ENCODE peak calls at places on chromosomes 4 and X, in five cellular contexts. Y is HCT116, W is cardiac muscle cell, R is suprapubic skin, L is left lung. V is an unnamed sample.

GRCh38 chr4:142548491-142548890 is 297.6 kb downstream of the INPP4B start:
- DNase-seq in L (no peak), W (no peak), Y (no peak), R (no peak), V (no peak)

GRCh38 chr4:108555701-108556100 is 64.7 kb upstream of the RPL34 start:
- DNase-seq in L (no peak), R (no peak), W (no peak), Y (no peak), V (no peak)

GRCh38 chr4:123848615-123849014 is 452.0 kb downstream of the SPRY1 start:
- DNase-seq in R (no peak), L (no peak), W (peak), Y (no peak), V (no peak)

GRCh38 chr4:68430337-68430736 is 16.9 kb upstream of the TMPRSS11E start:
- DNase-seq in W (no peak), L (no peak), R (no peak), Y (no peak), V (no peak)

GRCh38 chrX:1246816-1247215 is 21.8 kb upstream of the CSF2RA start:
- DNase-seq in L (peak), Y (peak), W (peak), R (peak), V (peak)

GRCh38 chr4:8101796-8102355 is 56.7 kb downstream of the ABLIM2 start:
- DNase-seq in R (no peak), W (no peak), L (no peak), Y (no peak), V (no peak)

GRCh38 chrX:26914232-26914631 is 548.9 kb downstream of the PPP4R3C start:
- DNase-seq in R (no peak), W (no peak), Y (no peak), L (no peak), V (no peak)

GRCh38 chr4:43709443-43709842 is 739.2 kb downstream of the KCTD8 start:
- DNase-seq in W (no peak), Y (no peak), L (no peak), R (no peak), V (no peak)

GRCh38 chr4:8370106-8370787 is 70.3 kb downstream of the ACOX3 start:
- DNase-seq in L (no peak), R (no peak), Y (no peak), W (no peak), V (no peak)

GRCh38 chr4:183987529-183987946 is 82.4 kb downstream of the STOX2 start:
- DNase-seq in Y (peak), L (peak), W (peak), R (peak), V (peak)

GRCh38 chr4:1326751-1327525 is 20.1 kb upstream of the UVSSA start:
- DNase-seq in R (no peak), W (no peak), L (no peak), Y (no peak), V (no peak)

GRCh38 chr4:115437739-115438138 is 324.3 kb upstream of the NDST4 start:
- DNase-seq in R (no peak), W (no peak), L (no peak), Y (no peak), V (no peak)

GRCh38 chr4:69697536-69697935 is 44.5 kb upstream of the UGT2A1 start:
- DNase-seq in Y (no peak), W (no peak), R (no peak), L (no peak), V (no peak)
- H3K27ac ChIP-seq in Y (no peak), W (no peak), R (no peak), L (no peak), V (no peak)

DNA sequence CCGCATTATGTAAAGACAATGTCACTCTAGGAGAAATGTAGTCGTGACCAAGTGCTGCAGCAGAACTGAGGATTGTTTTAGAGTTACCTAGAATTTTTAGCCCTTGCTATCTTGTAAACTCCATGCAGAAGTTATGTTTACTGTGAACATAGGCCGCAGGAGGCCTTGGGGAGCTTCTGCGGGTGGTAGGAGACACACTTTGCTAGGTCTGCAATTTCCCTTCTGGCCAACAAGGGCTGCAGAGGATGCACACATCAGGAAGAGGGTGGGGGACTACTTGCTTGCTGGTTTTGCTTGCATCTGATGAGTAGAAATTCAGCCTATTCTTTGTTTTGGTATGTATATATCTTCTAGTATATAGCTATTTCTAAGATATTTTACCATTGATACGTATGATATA is 23.1 kb downstream of the BANK1 start:
- DNase-seq in L (no peak), R (no peak), W (no peak), Y (no peak), V (no peak)
- H3K27ac ChIP-seq in L (no peak), R (no peak), W (no peak), Y (no peak), V (no peak)

GRCh38 chr4:152098365-152099060 is 337.7 kb upstream of the GATB start:
- DNase-seq in Y (no peak), W (no peak), L (no peak), R (no peak), V (no peak)

GRCh38 chr4:152100378-152101201 is 339.8 kb upstream of the GATB start:
- DNase-seq in W (no peak), Y (peak), L (no peak), R (no peak), V (no peak)

GRCh38 chr4:152099061-152099425 is 338.2 kb upstream of the GATB start:
- DNase-seq in R (no peak), Y (no peak), W (no peak), L (no peak), V (no peak)

GRCh38 chr4:152101546-152102183 is 340.9 kb upstream of the GATB start:
- DNase-seq in R (no peak), L (no peak), W (no peak), Y (no peak), V (no peak)

DNA sequence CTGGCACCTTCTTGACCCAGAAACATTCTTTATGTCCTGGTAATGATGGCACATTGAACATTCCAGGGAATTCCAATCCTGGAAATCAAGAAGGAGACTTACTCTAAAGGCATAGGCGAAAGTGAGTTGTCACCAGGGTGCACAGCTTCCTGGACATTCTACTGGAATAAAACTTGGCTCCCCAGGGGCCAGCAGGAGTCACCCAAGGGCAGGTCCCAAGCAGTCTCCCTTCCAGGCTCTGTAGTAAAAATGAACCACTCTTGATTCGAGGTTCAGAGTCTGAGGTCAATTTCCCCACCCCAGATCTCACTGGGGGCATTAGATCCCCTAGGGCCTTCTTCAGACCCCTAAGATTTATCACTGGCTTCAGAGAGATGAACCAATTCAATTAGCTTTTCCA is 338.7 kb upstream of the GATB start:
- DNase-seq in L (no peak), R (no peak), W (no peak), Y (no peak), V (no peak)
- H3K27ac ChIP-seq in L (no peak), R (no peak), W (no peak), Y (no peak), V (no peak)

DNA sequence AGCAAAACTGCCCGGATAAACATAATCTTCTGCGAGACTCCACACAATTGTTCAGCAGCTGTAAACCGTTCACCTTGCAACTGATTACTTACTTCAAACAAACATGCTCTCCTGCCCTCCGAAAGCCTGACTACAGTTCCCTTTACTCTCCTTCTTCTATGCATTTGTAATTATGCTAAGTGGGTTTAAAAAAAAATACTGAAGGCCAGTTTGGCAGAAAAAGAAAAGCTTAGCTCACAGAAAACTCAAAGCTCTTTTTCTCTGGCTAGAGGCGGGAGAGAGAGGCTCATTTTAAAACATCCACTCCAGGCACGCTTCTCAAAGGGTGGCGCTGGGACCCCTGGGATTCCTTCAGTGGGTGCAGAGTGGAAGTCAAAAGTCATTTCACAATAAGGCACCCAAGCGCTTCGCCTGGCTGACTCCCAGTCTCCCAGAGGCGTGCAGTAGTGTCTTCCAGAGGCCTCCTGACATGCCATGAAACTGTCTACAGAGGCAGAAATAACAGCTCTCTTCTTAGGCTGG is 1.9 kb downstream of the DHRSX start:
- DNase-seq in W (peak), Y (no peak), L (peak), R (no peak), V (no peak)
- H3K27ac ChIP-seq in W (peak), Y (no peak), L (peak), R (peak), V (peak)

GRCh38 chrX:68694429-68695205 is 47.2 kb downstream of the STARD8 start:
- DNase-seq in W (no peak), Y (no peak), L (no peak), R (no peak), V (no peak)
- H3K27ac ChIP-seq in W (no peak), Y (no peak), L (peak), R (peak), V (no peak)

DNA sequence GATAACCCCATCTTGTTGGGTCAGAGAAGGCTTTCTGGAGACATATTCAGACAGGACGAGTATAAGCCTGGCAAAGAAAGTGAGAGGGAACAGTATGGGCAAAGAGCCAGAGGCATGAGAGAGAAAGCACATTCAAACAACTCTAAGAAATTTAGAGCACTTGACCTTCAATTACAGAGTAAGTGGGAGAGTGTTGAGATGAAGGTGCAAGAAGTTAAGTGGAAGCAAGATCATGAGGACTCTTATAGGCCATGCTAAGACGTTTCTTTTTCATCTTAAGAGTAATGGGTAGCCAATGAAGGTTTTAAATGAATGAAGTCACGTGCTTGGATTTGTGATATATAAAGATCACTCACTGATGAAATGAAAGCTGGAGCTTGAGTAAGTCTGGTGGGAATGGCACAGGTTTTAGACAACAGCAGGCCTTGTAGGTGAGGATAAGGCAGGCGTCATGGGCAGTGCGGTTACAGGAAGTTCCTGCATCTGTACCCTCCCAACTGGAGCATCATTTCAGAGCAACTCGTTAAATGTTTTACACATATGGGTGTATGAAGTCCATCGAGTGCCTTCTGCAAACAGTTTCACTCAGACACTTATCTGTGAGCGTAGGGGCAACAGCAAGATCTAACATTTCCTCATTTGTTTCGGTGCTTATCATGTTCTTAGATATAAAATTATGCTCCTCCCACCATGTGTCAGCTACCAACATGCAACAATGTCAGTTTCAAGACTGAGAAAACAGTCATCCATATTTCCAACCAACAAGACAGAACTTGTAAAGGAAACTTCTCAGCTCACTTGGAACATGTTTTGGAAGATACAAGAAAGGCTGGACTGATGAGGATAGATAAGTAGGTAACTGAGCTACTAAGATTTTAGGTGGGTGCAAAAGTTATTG is 70.1 kb downstream of the ELOVL6 start:
- DNase-seq in Y (no peak), W (no peak), R (no peak), L (no peak), V (no peak)
- H3K27ac ChIP-seq in Y (no peak), W (no peak), R (peak), L (no peak), V (no peak)

DNA sequence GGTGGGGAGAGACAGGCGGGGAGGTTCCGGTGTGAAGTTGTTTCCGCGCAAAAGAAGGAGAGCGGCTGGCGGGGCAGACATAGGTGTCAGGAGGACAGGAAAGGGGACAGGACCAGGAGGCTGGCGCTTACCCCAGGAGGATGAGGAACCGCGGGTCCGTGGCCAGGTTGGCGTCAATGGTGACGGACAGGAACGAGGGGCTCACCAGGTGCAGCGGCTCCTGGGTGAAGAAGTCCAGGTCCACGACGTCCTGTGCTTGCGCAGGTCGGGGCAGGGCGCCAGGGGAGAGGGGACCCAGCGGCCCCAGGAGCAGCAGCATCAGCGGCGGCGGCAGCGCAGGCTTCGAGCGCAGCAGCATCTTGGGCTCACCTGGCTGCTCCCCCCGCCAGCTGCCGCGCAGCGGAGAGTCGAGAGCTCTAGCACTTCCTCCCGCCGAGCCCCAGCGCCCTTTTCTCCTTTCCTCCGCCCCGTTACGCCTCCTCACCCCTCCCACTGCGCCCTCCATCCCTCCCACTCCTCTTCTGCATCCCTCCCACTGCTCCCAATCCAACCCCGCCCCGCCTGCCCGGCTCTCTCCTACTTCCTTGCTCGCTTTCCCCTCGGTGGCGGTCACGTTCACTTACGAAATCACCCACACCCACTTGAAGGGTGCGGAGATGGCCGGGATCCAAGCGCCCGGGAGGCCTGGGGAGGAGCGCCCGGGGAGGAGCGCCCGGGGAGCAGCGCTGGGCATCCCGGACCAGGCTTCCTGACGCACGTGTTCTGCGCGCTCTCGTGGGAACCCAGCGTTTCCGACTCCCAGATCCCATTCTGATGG is at the start of gene HPSE:
- DNase-seq in W (peak), Y (peak), L (peak), R (peak), V (peak)
- H3K27ac ChIP-seq in W (no peak), Y (peak), L (no peak), R (no peak), V (no peak)

GRCh38 chrX:119009071-119009470 is 34.7 kb downstream of the LONRF3 start:
- DNase-seq in W (no peak), Y (no peak), L (no peak), R (no peak), V (no peak)
- H3K27ac ChIP-seq in W (no peak), Y (no peak), L (no peak), R (no peak), V (no peak)

GRCh38 chr4:147363514-147363913 is 117.4 kb upstream of the EDNRA start:
- DNase-seq in L (no peak), R (no peak), W (no peak), Y (no peak), V (no peak)
- H3K27ac ChIP-seq in L (peak), R (no peak), W (no peak), Y (no peak), V (no peak)

GRCh38 chr4:169267070-169267469 is 3.7 kb downstream of the SH3RF1 start:
- DNase-seq in W (no peak), R (no peak), L (no peak), Y (no peak), V (no peak)
- H3K27ac ChIP-seq in W (no peak), R (no peak), L (peak), Y (no peak), V (no peak)